ENCODE peak calls at places on chromosomes 4 and X, in six cellular contexts. D, F, Z, U, P and O are unnamed samples. For H3K27me3, the result is how much of the 10 kb centered on the place peaks cover.

GRCh38 chr4:105215609-105216313 is 69.1 kb downstream of the TET2 start:
- DNase-seq in D (no peak), F (no peak), Z (peak), U (no peak), P (no peak), O (no peak)

GRCh38 chrX:2837961-2838360 is 9.2 kb downstream of the GYG2 start:
- DNase-seq in D (no peak), F (no peak), Z (no peak), U (no peak), P (no peak), O (no peak)

GRCh38 chrX:63275127-63275526 is 76.0 kb downstream of the SPIN4 start:
- DNase-seq in D (peak), F (peak), Z (peak), U (no peak), P (peak), O (no peak)

GRCh38 chrX:19904778-19905367 is 17.5 kb upstream of the SH3KBP1 start:
- DNase-seq in D (peak), F (peak), Z (peak), U (no peak), P (no peak), O (no peak)

GRCh38 chr4:26385690-26386089 is 64.9 kb downstream of the RBPJ start:
- DNase-seq in D (no peak), F (no peak), Z (no peak), U (no peak), P (no peak), O (no peak)

GRCh38 chrX:71053217-71053621 is 14.9 kb downstream of the SNX12 start:
- DNase-seq in D (no peak), F (no peak), Z (no peak), U (no peak), P (peak), O (no peak)

GRCh38 chr4:174494146-174494545 is 28.1 kb downstream of the HPGD start:
- DNase-seq in D (no peak), F (no peak), Z (no peak), U (no peak), P (no peak), O (no peak)

GRCh38 chr4:4461178-4461577 is 74.3 kb downstream of the NSG1 start:
- DNase-seq in D (no peak), F (no peak), Z (no peak), U (no peak), P (no peak), O (no peak)

GRCh38 chr4:183987987-183988392 is 82.9 kb downstream of the STOX2 start:
- DNase-seq in D (peak), F (no peak), Z (no peak), U (no peak), P (no peak), O (no peak)

GRCh38 chr4:5827108-5828004 is 65.5 kb downstream of the CRMP1 start:
- DNase-seq in D (no peak), F (no peak), Z (no peak), U (no peak), P (no peak), O (peak)

GRCh38 chr4:46894841-46895240 is 14.2 kb downstream of the COX7B2 start:
- DNase-seq in D (no peak), F (no peak), Z (no peak), U (no peak), P (no peak), O (no peak)

GRCh38 chrX:131677655-131678628 is 134.1 kb downstream of the OR13H1 start:
- DNase-seq in D (peak), F (peak), Z (peak), U (no peak), P (peak), O (no peak)

GRCh38 chr4:78441786-78442185 is 109.8 kb upstream of the ANXA3 start:
- DNase-seq in D (no peak), F (no peak), Z (no peak), U (no peak), P (no peak), O (no peak)

GRCh38 chrX:21996872-21997271 is 35.3 kb upstream of the PHEX start:
- DNase-seq in D (no peak), F (no peak), Z (peak), U (no peak), P (no peak), O (no peak)

GRCh38 chr4:48315728-48316630 is 25.4 kb upstream of the SLAIN2 start:
- DNase-seq in D (peak), F (peak), Z (peak), U (no peak), P (no peak), O (no peak)

GRCh38 chr4:117900832-117901231 is 133.5 kb upstream of the NDST3 start:
- DNase-seq in D (no peak), F (no peak), Z (no peak), U (no peak), P (no peak), O (no peak)

GRCh38 chr4:7398104-7398423 is 36.7 kb downstream of the PSAPL1 start:
- DNase-seq in D (no peak), F (no peak), Z (no peak), U (no peak), P (peak), O (peak)

GRCh38 chr4:189146994-189147929 is 793.4 kb upstream of the FRG1 start:
- DNase-seq in D (no peak), F (no peak), Z (no peak), U (no peak), P (no peak), O (no peak)

GRCh38 chr4:5341151-5341925 is 290.1 kb downstream of the STK32B start:
- DNase-seq in D (no peak), F (no peak), Z (no peak), U (no peak), P (no peak), O (no peak)

GRCh38 chrX:133985164-133986007 is at the start of gene GPC3:
- DNase-seq in D (peak), F (no peak), Z (peak), U (peak), P (peak), O (no peak)

GRCh38 chr4:99810536-99810935 is 6.1 kb upstream of the DAPP1 start:
- DNase-seq in D (no peak), F (no peak), Z (no peak), U (no peak), P (no peak), O (no peak)

GRCh38 chrX:145816607-145817298 is 876 bp upstream of the SLITRK2 start:
- DNase-seq in D (no peak), F (no peak), Z (no peak), U (no peak), P (no peak), O (no peak)

GRCh38 chrX:145820825-145821224 is 3.2 kb downstream of the SLITRK2 start:
- DNase-seq in D (no peak), F (no peak), Z (no peak), U (no peak), P (no peak), O (no peak)

GRCh38 chrX:145818522-145819075 is 970 bp downstream of the SLITRK2 start:
- DNase-seq in D (no peak), F (no peak), Z (no peak), U (no peak), P (no peak), O (no peak)

GRCh38 chrX:145817299-145817665 is 347 bp upstream of the SLITRK2 start:
- DNase-seq in D (no peak), F (no peak), Z (no peak), U (no peak), P (no peak), O (no peak)

DNA sequence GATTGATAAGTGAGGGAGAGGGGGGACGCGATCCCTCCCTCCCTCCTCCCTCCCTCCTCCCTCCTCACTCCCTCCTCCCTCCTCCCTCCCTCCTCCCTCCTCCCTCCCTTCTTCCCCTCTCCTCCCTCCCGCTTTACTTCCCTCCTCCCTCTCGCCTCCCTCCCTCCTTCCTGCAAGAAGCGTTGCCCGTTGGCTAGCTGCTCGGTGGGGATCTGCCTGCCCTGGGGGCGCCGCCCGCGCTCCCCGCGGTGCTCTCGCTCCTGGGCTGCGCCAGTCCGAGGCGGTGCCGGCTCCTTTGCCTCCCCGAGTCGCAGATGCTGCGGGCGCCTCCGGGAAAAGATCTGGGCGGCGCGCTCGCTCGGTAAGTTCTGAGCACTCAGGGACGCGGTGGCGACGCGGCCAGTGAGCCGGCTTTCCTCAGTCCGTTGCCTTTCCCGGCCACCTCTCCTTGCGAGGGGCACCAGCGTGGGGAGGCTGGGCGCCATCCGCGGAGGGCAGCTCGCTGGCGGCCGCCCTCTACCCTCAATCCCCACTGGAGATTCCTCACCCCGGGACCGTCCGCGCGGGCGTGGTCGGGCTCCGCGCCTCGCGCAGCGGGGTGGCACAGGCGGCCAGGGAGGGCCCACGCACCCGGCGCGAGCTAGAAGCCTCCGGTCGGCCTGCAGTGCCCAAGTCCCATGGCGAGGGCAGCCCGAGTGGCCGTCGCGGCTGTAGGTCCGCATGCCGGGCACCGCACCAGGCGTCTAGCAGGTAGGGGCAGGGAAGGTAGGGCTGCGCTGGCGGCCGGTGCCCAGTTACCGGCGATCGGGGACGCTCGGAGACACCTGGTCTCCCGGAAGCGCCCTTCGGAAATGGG is at the start of gene SLITRK2:
- DNase-seq in D (no peak), F (no peak), Z (no peak), U (no peak), P (peak), O (no peak)
- H3K27me3 ChIP-seq in D (under half), F (under half), Z (under half), U (under half), P (half or more), O (under half)

DNA sequence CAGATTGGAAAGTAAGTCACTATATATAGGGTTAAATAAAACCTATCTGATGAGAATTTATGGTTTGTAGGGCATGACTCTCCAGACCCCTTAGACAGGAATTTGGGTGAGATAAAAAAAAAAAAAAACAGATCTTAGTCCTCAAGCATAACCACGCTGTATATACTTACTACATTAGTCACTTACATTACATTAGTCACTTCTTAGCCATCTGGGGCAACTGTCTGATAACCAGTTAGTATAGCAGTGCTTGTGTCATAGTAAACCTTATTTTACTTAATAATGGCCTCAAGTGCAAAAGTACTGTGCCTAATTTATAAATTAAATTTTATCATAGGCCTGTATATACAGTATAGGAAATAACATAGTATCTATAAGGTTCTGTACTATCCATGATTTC is 60.2 kb upstream of the RPS6KA6 start:
- DNase-seq in D (no peak), F (no peak), Z (no peak), U (no peak), P (no peak), O (no peak)
- H3K27me3 ChIP-seq in D (under half), F (under half), Z (under half), U (under half), P (under half), O (under half)

DNA sequence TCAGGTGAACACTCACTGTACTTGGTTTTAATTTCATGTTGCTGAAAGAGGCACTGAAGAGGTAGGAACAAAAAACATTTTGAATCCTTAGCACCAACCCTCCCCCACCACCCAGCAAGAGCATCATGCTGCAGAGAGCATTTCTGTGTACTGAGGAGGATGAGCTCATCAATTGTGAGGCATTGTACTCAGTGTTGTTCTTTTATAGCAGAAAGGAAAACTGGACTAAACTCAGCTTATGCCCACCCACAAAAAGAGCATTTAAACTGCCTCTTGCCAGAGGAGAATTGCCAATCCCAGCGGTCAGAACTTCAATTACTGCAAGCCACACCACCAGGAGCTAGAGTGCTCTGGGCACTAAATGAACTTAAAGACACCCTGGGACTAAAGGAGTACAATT is 280.8 kb upstream of the KLHL4 start:
- DNase-seq in D (no peak), F (no peak), Z (no peak), U (no peak), P (no peak), O (no peak)
- H3K27me3 ChIP-seq in D (under half), F (under half), Z (under half), U (under half), P (under half), O (under half)

GRCh38 chrX:69263421-69263820 is 98.2 kb upstream of the PJA1 start:
- DNase-seq in D (no peak), F (no peak), Z (no peak), U (no peak), P (no peak), O (no peak)

GRCh38 chrX:69262036-69262905 is 97.0 kb upstream of the PJA1 start:
- DNase-seq in D (no peak), F (no peak), Z (no peak), U (no peak), P (no peak), O (no peak)

GRCh38 chrX:69253821-69254220 is 88.6 kb upstream of the PJA1 start:
- DNase-seq in D (no peak), F (no peak), Z (no peak), U (no peak), P (no peak), O (no peak)

GRCh38 chrX:69257504-69258127 is 92.4 kb upstream of the PJA1 start:
- DNase-seq in D (no peak), F (no peak), Z (no peak), U (no peak), P (no peak), O (no peak)

GRCh38 chrX:69258893-69259292 is 93.6 kb upstream of the PJA1 start:
- DNase-seq in D (no peak), F (no peak), Z (no peak), U (no peak), P (no peak), O (no peak)
- H3K27me3 ChIP-seq in D (under half), F (under half), Z (under half), U (under half), P (under half), O (under half)

GRCh38 chr4:185020293-185020808 is 2.1 kb downstream of the HELT start:
- DNase-seq in D (peak), F (no peak), Z (no peak), U (no peak), P (peak), O (no peak)
- H3K27me3 ChIP-seq in D (under half), F (under half), Z (under half), U (under half), P (half or more), O (under half)